ENCODE peak calls at places on chromosomes 4 and X, in six cellular contexts. O, A, B, T, F and H are unnamed samples.

GRCh38 chr4:186810613-186811150 is 87.0 kb upstream of the FAT1 start:
- DNase-seq in O (no peak), A (no peak), B (no peak), T (no peak), F (no peak), H (no peak)

GRCh38 chrX:2594491-2594890 is 93.7 kb upstream of the DHRSX start:
- DNase-seq in O (no peak), A (no peak), B (no peak), T (no peak), F (no peak), H (no peak)

GRCh38 chrX:128929281-128930057 is 593.8 kb downstream of the SMARCA1 start:
- DNase-seq in O (no peak), A (no peak), B (no peak), T (no peak), F (no peak), H (no peak)

GRCh38 chr4:123244233-123244632 is 152.4 kb upstream of the SPRY1 start:
- DNase-seq in O (no peak), A (no peak), B (no peak), T (no peak), F (peak; percentile 26), H (no peak)

GRCh38 chr4:182143086-182143821 is 99.9 kb upstream of the TENM3 start:
- DNase-seq in O (peak; percentile 2), A (no peak), B (no peak), T (no peak), F (no peak), H (peak; percentile 44)

GRCh38 chr4:54568184-54568583 is 89.6 kb upstream of the KIT start:
- DNase-seq in O (no peak), A (no peak), B (no peak), T (no peak), F (no peak), H (peak; percentile 91)

GRCh38 chr4:88382621-88383020 is 4.0 kb downstream of the HERC6 start:
- DNase-seq in O (peak; percentile 54), A (no peak), B (no peak), T (no peak), F (no peak), H (no peak)

GRCh38 chr4:99403380-99404194 is 31.6 kb downstream of the ADH7 start:
- DNase-seq in O (no peak), A (no peak), B (no peak), T (no peak), F (no peak), H (peak; percentile 84)

GRCh38 chr4:168854216-168854921 is 155.7 kb downstream of the CBR4 start:
- DNase-seq in O (no peak), A (no peak), B (no peak), T (no peak), F (no peak), H (peak; percentile 95)

GRCh38 chrX:119072771-119073170 is at the start of gene CT47C1:
- DNase-seq in O (no peak), A (peak; percentile 69), B (no peak), T (no peak), F (no peak), H (no peak)

GRCh38 chr4:157739237-157739636 is 433.6 kb downstream of the GASK1B start:
- DNase-seq in O (no peak), A (no peak), B (no peak), T (no peak), F (no peak), H (no peak)

GRCh38 chr4:74006009-74006476 is 7.6 kb upstream of the CXCL5 start:
- DNase-seq in O (no peak), A (no peak), B (no peak), T (no peak), F (no peak), H (peak; percentile 68)

GRCh38 chr4:103402198-103402597 is 204.1 kb upstream of the CENPE start:
- DNase-seq in O (no peak), A (no peak), B (no peak), T (no peak), F (no peak), H (no peak)